ENCODE peak calls at places on chromosomes 16 and 17, in ten cellular contexts. Y is H54, D is HCT116, H is GM12891, L is adrenal gland, M is IMR-90, E is right lobe of liver, Z is A549, A is tibial nerve, U is body of pancreas. J is an unnamed sample.

GRCh38 chr17:47937915-47938314 is 3.5 kb upstream of the PNPO start:
- DNase-seq in Y (no peak), D (no peak), H (no peak), L (no peak), M (no peak), E (no peak), Z (no peak), A (no peak), U (no peak), J (no peak)

GRCh38 chr16:57940382-57940966 is 30.5 kb downstream of the CNGB1 start:
- DNase-seq in Y (no peak), D (no peak), H (no peak), L (no peak), M (no peak), E (no peak), Z (no peak), A (no peak), U (no peak), J (no peak)

GRCh38 chr17:43881758-43882505 is 25.4 kb downstream of the MPP2 start:
- DNase-seq in Y (no peak), D (no peak), H (no peak), L (no peak), M (no peak), E (no peak), Z (no peak), A (no peak), U (no peak), J (no peak)

GRCh38 chr17:61372436-61372835 is 27.2 kb upstream of the TBX2 start:
- DNase-seq in Y (no peak), D (no peak), H (no peak), L (no peak), M (no peak), E (no peak), Z (no peak), A (no peak), U (no peak), J (no peak)

GRCh38 chr17:77830816-77831490 is 127.5 kb upstream of the TNRC6C start:
- DNase-seq in Y (no peak), D (no peak), H (no peak), L (no peak), M (no peak), E (peak), Z (no peak), A (no peak), U (no peak), J (no peak)

GRCh38 chr17:21239680-21240374 is 13.4 kb downstream of the NATD1 start:
- DNase-seq in Y (no peak), D (no peak), H (peak), L (peak), M (peak), E (no peak), Z (peak), A (no peak), U (no peak), J (peak)

GRCh38 chr17:12463102-12463501 is 202.6 kb upstream of the MYOCD start:
- DNase-seq in Y (no peak), D (no peak), H (no peak), L (no peak), M (peak), E (no peak), Z (no peak), A (no peak), U (no peak), J (no peak)

GRCh38 chr16:70778901-70779309 is 22.1 kb downstream of the VAC14 start:
- DNase-seq in Y (peak), D (peak), H (no peak), L (peak), M (peak), E (no peak), Z (peak), A (peak), U (peak), J (peak)

GRCh38 chr17:57486978-57487377 is 230.7 kb downstream of the MSI2 start:
- DNase-seq in Y (no peak), D (no peak), H (no peak), L (no peak), M (no peak), E (no peak), Z (no peak), A (no peak), U (no peak), J (no peak)

GRCh38 chr17:7380855-7381683 is at the start of gene TNK1:
- DNase-seq in Y (no peak), D (no peak), H (no peak), L (peak), M (no peak), E (peak), Z (no peak), A (no peak), U (peak), J (no peak)

GRCh38 chr17:29394761-29395160 is 4.6 kb downstream of the TAOK1 start:
- DNase-seq in Y (no peak), D (no peak), H (no peak), L (no peak), M (no peak), E (no peak), Z (no peak), A (no peak), U (no peak), J (no peak)

GRCh38 chr17:56269509-56269908 is 116.2 kb downstream of the ANKFN1 start:
- DNase-seq in Y (no peak), D (no peak), H (no peak), L (no peak), M (no peak), E (no peak), Z (no peak), A (no peak), U (no peak), J (no peak)

GRCh38 chr17:71922439-71922838 is 198.4 kb upstream of the SOX9 start:
- DNase-seq in Y (no peak), D (no peak), H (no peak), L (no peak), M (peak), E (no peak), Z (no peak), A (no peak), U (no peak), J (no peak)

GRCh38 chr16:9457215-9457614 is 365.8 kb downstream of the HAPSTR1 start:
- DNase-seq in Y (no peak), D (no peak), H (no peak), L (no peak), M (no peak), E (no peak), Z (no peak), A (no peak), U (no peak), J (no peak)

GRCh38 chr16:10629592-10629963 is 49.2 kb upstream of the EMP2 start:
- DNase-seq in Y (no peak), D (no peak), H (no peak), L (no peak), M (no peak), E (no peak), Z (no peak), A (no peak), U (no peak), J (peak)

DNA sequence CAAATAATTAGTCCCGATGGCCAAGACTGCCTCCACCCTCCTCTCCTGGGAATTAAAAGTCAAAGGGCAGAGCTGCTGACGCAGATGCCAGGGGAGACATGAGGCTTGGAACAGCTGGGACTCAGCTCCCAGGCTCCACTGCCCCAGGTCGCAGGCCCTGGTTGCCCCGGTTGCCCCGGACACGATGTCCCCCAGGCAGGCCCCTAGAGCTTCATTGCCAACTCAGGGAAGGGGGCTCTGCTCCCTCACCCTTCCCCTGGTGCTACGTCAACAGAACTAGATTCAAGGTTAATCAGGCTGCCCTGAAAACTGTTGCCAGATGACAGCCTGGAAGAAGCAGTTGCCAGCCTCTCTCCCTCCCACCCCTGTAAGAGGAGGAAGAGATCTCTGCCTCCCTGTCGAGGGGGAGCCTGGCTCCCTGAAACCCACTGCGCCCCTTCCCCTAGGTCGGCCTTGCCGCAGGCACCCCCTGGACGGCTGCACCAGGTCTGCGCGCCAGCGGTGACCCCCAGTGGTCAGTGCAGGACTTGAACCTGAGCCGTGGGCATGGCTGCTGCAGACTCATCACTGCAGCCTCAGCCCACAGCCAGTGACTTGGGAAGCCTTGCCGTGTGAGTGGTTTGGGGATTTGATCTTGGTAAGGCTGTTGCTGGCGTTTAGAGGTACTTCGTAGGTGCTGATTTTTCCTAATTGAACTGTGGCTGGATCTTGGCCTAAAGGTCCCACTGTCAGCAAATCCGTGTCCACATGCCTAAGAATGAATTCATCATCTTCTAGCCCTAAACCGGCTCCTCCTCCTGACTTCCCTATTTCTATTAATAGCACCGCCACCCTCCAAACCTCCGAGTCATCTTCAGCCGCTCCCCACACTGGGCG is 84.1 kb upstream of the TOB1 start:
- DNase-seq in Y (peak), D (peak), H (peak), L (peak), M (peak), E (peak), Z (peak), A (peak), U (peak), J (peak)
- TF ChIP-seq POLR2A in Y (peak), D (no peak), H (no peak), L (peak), M (no peak), E (peak), Z (no peak), A (no peak), U (peak), J (no peak)

GRCh38 chr17:38703742-38704644 is 1.1 kb upstream of the MLLT6 start:
- DNase-seq in Y (no peak), D (peak), H (peak), L (peak), M (no peak), E (peak), Z (no peak), A (peak), U (peak), J (peak)
- TF ChIP-seq POLR2A in Y (no peak), D (peak), H (peak), L (peak), M (no peak), E (peak), Z (no peak), A (no peak), U (peak), J (peak)

GRCh38 chr16:66924527-66925321 is 611 bp downstream of the RRAD start:
- DNase-seq in Y (no peak), D (no peak), H (peak), L (peak), M (no peak), E (no peak), Z (peak), A (no peak), U (peak), J (peak)
- TF ChIP-seq POLR2A in Y (no peak), D (no peak), H (no peak), L (no peak), M (no peak), E (no peak), Z (no peak), A (no peak), U (no peak), J (no peak)

GRCh38 chr16:19287241-19287640 is 1.7 kb downstream of the CLEC19A start:
- DNase-seq in Y (no peak), D (no peak), H (no peak), L (no peak), M (no peak), E (no peak), Z (no peak), A (no peak), U (no peak), J (no peak)
- TF ChIP-seq POLR2A in Y (no peak), D (no peak), H (no peak), L (no peak), M (no peak), E (no peak), Z (no peak), A (no peak), U (no peak), J (no peak)

J was measured in erythroblast.